ENCODE peak calls at places on chromosomes 7 and 10, in nine cellular contexts. Q is RWPE1; K is activated naive CD4-positive, alpha-beta T cell; G is amygdala; U is fibroblast of the aortic adventitia; B is EL; Y is nucleus accumbens; A is NCI-H1092 treated with DMSO at 0.1 percent for 48 hours; H is naive thymus-derived CD4-positive, alpha-beta T cell. Z is an unnamed sample.

GRCh38 chr10:100483876-100484666 is 21.3 kb downstream of the WNT8B start:
- DNase-seq in Q (no peak), K (no peak), G (no peak), U (no peak), B (no peak), Y (no peak), A (no peak), H (no peak), Z (no peak)

GRCh38 chr10:90138844-90139243 is 437.5 kb downstream of the KIF20B start:
- DNase-seq in Q (no peak), K (no peak), G (no peak), U (peak), B (peak), Y (no peak), A (no peak), H (no peak), Z (no peak)

GRCh38 chr10:6134099-6134880 is 45.5 kb downstream of the RBM17 start:
- DNase-seq in Q (no peak), K (no peak), G (no peak), U (no peak), B (no peak), Y (no peak), A (no peak), H (no peak), Z (peak)

GRCh38 chr10:124465003-124465776 is 3.6 kb downstream of the LHPP start:
- DNase-seq in Q (no peak), K (no peak), G (no peak), U (no peak), B (no peak), Y (no peak), A (no peak), H (no peak), Z (peak)

GRCh38 chr10:75469018-75469616 is 37.7 kb downstream of the LRMDA start:
- DNase-seq in Q (peak), K (no peak), G (no peak), U (peak), B (peak), Y (no peak), A (no peak), H (no peak), Z (no peak)

GRCh38 chr7:108770981-108771728 is 201.5 kb downstream of the DNAJB9 start:
- DNase-seq in Q (no peak), K (no peak), G (no peak), U (no peak), B (no peak), Y (no peak), A (no peak), H (no peak), Z (no peak)

GRCh38 chr7:104032486-104032885 is 43.0 kb upstream of the RELN start:
- DNase-seq in Q (no peak), K (no peak), G (no peak), U (no peak), B (no peak), Y (no peak), A (no peak), H (no peak), Z (no peak)

GRCh38 chr7:41847171-41847570 is 144.3 kb upstream of the INHBA start:
- DNase-seq in Q (no peak), K (no peak), G (no peak), U (no peak), B (no peak), Y (no peak), A (no peak), H (no peak), Z (no peak)

GRCh38 chr10:127424594-127425264 is 124.4 kb upstream of the NPS start:
- DNase-seq in Q (no peak), K (no peak), G (no peak), U (peak), B (peak), Y (no peak), A (no peak), H (no peak), Z (no peak)

GRCh38 chr10:1374501-1374900 is 318.3 kb downstream of the WDR37 start:
- DNase-seq in Q (no peak), K (no peak), G (no peak), U (no peak), B (no peak), Y (no peak), A (no peak), H (no peak), Z (no peak)

GRCh38 chr7:100626530-100627237 is 14.3 kb downstream of the MOSPD3 start:
- DNase-seq in Q (peak), K (peak), G (no peak), U (peak), B (peak), Y (peak), A (peak), H (peak), Z (peak)

GRCh38 chr10:33732176-33733025 is 397.9 kb upstream of the NRP1 start:
- DNase-seq in Q (no peak), K (no peak), G (no peak), U (peak), B (no peak), Y (no peak), A (no peak), H (no peak), Z (no peak)

GRCh38 chr7:104160375-104160774 is 47.4 kb downstream of the ORC5 start:
- DNase-seq in Q (no peak), K (no peak), G (no peak), U (peak), B (peak), Y (no peak), A (peak), H (no peak), Z (no peak)

GRCh38 chr10:85513450-85513849 is 853.1 kb downstream of the GRID1 start:
- DNase-seq in Q (no peak), K (no peak), G (no peak), U (no peak), B (no peak), Y (no peak), A (no peak), H (no peak), Z (no peak)

GRCh38 chr10:717458-717857 is 28.0 kb upstream of the DIP2C start:
- DNase-seq in Q (no peak), K (no peak), G (no peak), U (no peak), B (no peak), Y (no peak), A (no peak), H (no peak), Z (no peak)

GRCh38 chr10:29517352-29517923 is 117.3 kb downstream of the SVIL start:
- DNase-seq in Q (no peak), K (no peak), G (no peak), U (peak), B (peak), Y (no peak), A (no peak), H (no peak), Z (no peak)

GRCh38 chr7:51314726-51315125 is 1.9 kb downstream of the COBL start:
- DNase-seq in Q (no peak), K (no peak), G (no peak), U (no peak), B (no peak), Y (no peak), A (peak), H (no peak), Z (no peak)

GRCh38 chr7:158609313-158609974 is 21.8 kb upstream of the PTPRN2 start:
- DNase-seq in Q (no peak), K (no peak), G (no peak), U (no peak), B (no peak), Y (no peak), A (no peak), H (no peak), Z (no peak)

GRCh38 chr7:24462117-24462516 is 111.1 kb upstream of the PALS2 start:
- DNase-seq in Q (no peak), K (no peak), G (no peak), U (no peak), B (no peak), Y (no peak), A (no peak), H (no peak), Z (no peak)

GRCh38 chr10:126094537-126094936 is 198.2 kb downstream of the FANK1 start:
- DNase-seq in Q (no peak), K (no peak), G (no peak), U (no peak), B (no peak), Y (no peak), A (no peak), H (no peak), Z (no peak)

GRCh38 chr7:29243777-29244655 is 49.4 kb downstream of the CHN2 start:
- DNase-seq in Q (no peak), K (no peak), G (no peak), U (no peak), B (no peak), Y (no peak), A (no peak), H (peak), Z (no peak)

GRCh38 chr7:128791968-128792319 is at the start of gene CCDC136:
- DNase-seq in Q (no peak), K (no peak), G (no peak), U (no peak), B (peak), Y (no peak), A (no peak), H (no peak), Z (no peak)

GRCh38 chr10:13047529-13048206 is 46.2 kb upstream of the CCDC3 start:
- DNase-seq in Q (no peak), K (no peak), G (no peak), U (no peak), B (no peak), Y (no peak), A (no peak), H (no peak), Z (no peak)

GRCh38 chr10:132671171-132672154 is 114.5 kb downstream of the NKX6-2 start:
- DNase-seq in Q (no peak), K (no peak), G (no peak), U (no peak), B (no peak), Y (no peak), A (no peak), H (no peak), Z (peak)

GRCh38 chr7:158044156-158044823 is 543.3 kb downstream of the PTPRN2 start:
- DNase-seq in Q (no peak), K (no peak), G (no peak), U (no peak), B (no peak), Y (no peak), A (peak), H (no peak), Z (peak)

GRCh38 chr10:70492786-70493659 is 14.5 kb downstream of the PALD1 start:
- DNase-seq in Q (no peak), K (no peak), G (no peak), U (no peak), B (peak), Y (no peak), A (no peak), H (no peak), Z (peak)

GRCh38 chr10:106242301-106242700 is 922.2 kb downstream of the SORCS1 start:
- DNase-seq in Q (no peak), K (no peak), G (no peak), U (no peak), B (peak), Y (no peak), A (no peak), H (no peak), Z (no peak)

GRCh38 chr10:102230264-102230860 is 4.3 kb downstream of the ELOVL3 start:
- DNase-seq in Q (peak), K (no peak), G (no peak), U (peak), B (peak), Y (no peak), A (peak), H (peak), Z (peak)

GRCh38 chr10:11180228-11180627 is 162.6 kb downstream of the CELF2 start:
- DNase-seq in Q (no peak), K (peak), G (no peak), U (no peak), B (no peak), Y (no peak), A (no peak), H (peak), Z (peak)

GRCh38 chr7:156491435-156491834 is 149.1 kb upstream of the RNF32 start:
- DNase-seq in Q (no peak), K (no peak), G (no peak), U (no peak), B (no peak), Y (no peak), A (no peak), H (no peak), Z (no peak)

GRCh38 chr7:54179321-54180029 is 362.7 kb upstream of the VSTM2A start:
- DNase-seq in Q (peak), K (no peak), G (no peak), U (peak), B (no peak), Y (no peak), A (no peak), H (no peak), Z (no peak)

GRCh38 chr7:74023037-74023436 is 4.9 kb upstream of the ELN start:
- DNase-seq in Q (peak), K (no peak), G (no peak), U (peak), B (peak), Y (no peak), A (no peak), H (no peak), Z (no peak)

GRCh38 chr7:158720107-158720506 is 15.5 kb upstream of the NCAPG2 start:
- DNase-seq in Q (no peak), K (no peak), G (no peak), U (no peak), B (no peak), Y (no peak), A (no peak), H (no peak), Z (no peak)

GRCh38 chr10:5679606-5680005 is 5.0 kb upstream of the TASOR2 start:
- DNase-seq in Q (no peak), K (no peak), G (no peak), U (peak), B (peak), Y (no peak), A (no peak), H (no peak), Z (no peak)

Z was measured in spleen.